ENCODE peak calls at places on chromosomes 6 and 20, in seven cellular contexts. One of them, this sample, is unnamed.
A peak's percentile ranks its signal among the peaks of the same experiment; 100 is the strongest.

GRCh38 chr6:119978274-119978889 is 628.8 kb upstream of the MAN1A1 start:
- DNase-seq in kidney: no peak
- DNase-seq in brain microvascular endothelial cell: peak; percentile 12
- DNase-seq in NB4: peak; percentile 8
- DNase-seq in HCT116: no peak
- DNase-seq in A549: no peak
- DNase-seq in fibroblast of mammary gland: peak; percentile 45
- DNase-seq in this sample: peak; percentile 58

GRCh38 chr6:37137201-37137880 is 32.6 kb upstream of the PIM1 start:
- DNase-seq in kidney: no peak
- DNase-seq in brain microvascular endothelial cell: peak; percentile 99
- DNase-seq in A549: peak; percentile 85
- DNase-seq in HCT116: peak; percentile 68
- DNase-seq in fibroblast of mammary gland: peak; percentile 98
- DNase-seq in NB4: no peak
- DNase-seq in this sample: peak; percentile 96

GRCh38 chr6:54194067-54194466 is 82.8 kb downstream of the MLIP start:
- DNase-seq in NB4: peak; percentile 36
- DNase-seq in A549: no peak
- DNase-seq in kidney: no peak
- DNase-seq in brain microvascular endothelial cell: peak; percentile 37
- DNase-seq in HCT116: peak; percentile 70
- DNase-seq in fibroblast of mammary gland: peak; percentile 56
- DNase-seq in this sample: peak; percentile 51

GRCh38 chr6:143620461-143620860 is 57.3 kb upstream of the PHACTR2 start:
- DNase-seq in brain microvascular endothelial cell: peak; percentile 10
- DNase-seq in HCT116: no peak
- DNase-seq in kidney: no peak
- DNase-seq in A549: no peak
- DNase-seq in fibroblast of mammary gland: peak; percentile 39
- DNase-seq in NB4: no peak
- DNase-seq in this sample: peak; percentile 57

GRCh38 chr6:93786474-93787330 is 367.3 kb upstream of the EPHA7 start:
- DNase-seq in brain microvascular endothelial cell: peak; percentile 69
- DNase-seq in A549: no peak
- DNase-seq in HCT116: no peak
- DNase-seq in fibroblast of mammary gland: peak; percentile 63
- DNase-seq in NB4: no peak
- DNase-seq in kidney: no peak
- DNase-seq in this sample: peak; percentile 33

GRCh38 chr20:63739129-63740069 is at the start of gene SLC2A4RG:
- DNase-seq in kidney: peak; percentile 94
- DNase-seq in HCT116: no peak
- DNase-seq in brain microvascular endothelial cell: no peak
- DNase-seq in NB4: peak; percentile 82
- DNase-seq in A549: peak; percentile 90
- DNase-seq in fibroblast of mammary gland: peak; percentile 57
- DNase-seq in this sample: peak; percentile 78

GRCh38 chr6:155317186-155317585 is 2.9 kb upstream of the TFB1M start:
- DNase-seq in fibroblast of mammary gland: peak; percentile 20
- DNase-seq in kidney: no peak
- DNase-seq in brain microvascular endothelial cell: no peak
- DNase-seq in NB4: no peak
- DNase-seq in A549: no peak
- DNase-seq in HCT116: no peak
- DNase-seq in this sample: peak; percentile 24

GRCh38 chr20:60882776-60883303 is 369.2 kb upstream of the CDH4 start:
- DNase-seq in HCT116: no peak
- DNase-seq in NB4: no peak
- DNase-seq in fibroblast of mammary gland: no peak
- DNase-seq in kidney: no peak
- DNase-seq in A549: no peak
- DNase-seq in brain microvascular endothelial cell: no peak
- DNase-seq in this sample: no peak

GRCh38 chr6:158057213-158057987 is 75.7 kb downstream of the SYNJ2 start:
- DNase-seq in HCT116: peak; percentile 90
- DNase-seq in fibroblast of mammary gland: peak; percentile 98
- DNase-seq in kidney: peak; percentile 63
- DNase-seq in NB4: peak; percentile 91
- DNase-seq in A549: peak; percentile 57
- DNase-seq in brain microvascular endothelial cell: peak; percentile 92
- DNase-seq in this sample: peak; percentile 95

GRCh38 chr6:106089981-106090380 is 3.8 kb downstream of the PRDM1 start:
- DNase-seq in A549: no peak
- DNase-seq in NB4: peak; percentile 71
- DNase-seq in brain microvascular endothelial cell: no peak
- DNase-seq in HCT116: no peak
- DNase-seq in fibroblast of mammary gland: peak; percentile 72
- DNase-seq in kidney: no peak
- DNase-seq in this sample: no peak

GRCh38 chr20:53253668-53254067 is 281.5 kb downstream of the TSHZ2 start:
- DNase-seq in brain microvascular endothelial cell: no peak
- DNase-seq in fibroblast of mammary gland: no peak
- DNase-seq in NB4: no peak
- DNase-seq in kidney: no peak
- DNase-seq in A549: no peak
- DNase-seq in HCT116: no peak
- DNase-seq in this sample: no peak
- TF ChIP-seq CTCF in brain microvascular endothelial cell: no peak
- TF ChIP-seq CTCF in fibroblast of mammary gland: no peak
- TF ChIP-seq CTCF in NB4: no peak
- TF ChIP-seq CTCF in kidney: no peak
- TF ChIP-seq CTCF in A549: no peak
- TF ChIP-seq CTCF in HCT116: no peak
- TF ChIP-seq CTCF in this sample: no peak

GRCh38 chr20:50309280-50309763 is 118.7 kb downstream of the CEBPB start:
- DNase-seq in kidney: no peak
- DNase-seq in brain microvascular endothelial cell: peak; percentile 65
- DNase-seq in NB4: no peak
- DNase-seq in A549: no peak
- DNase-seq in fibroblast of mammary gland: peak; percentile 78
- DNase-seq in HCT116: no peak
- DNase-seq in this sample: no peak
- H3K4me3 ChIP-seq in kidney: no peak overlapping the region
- H3K4me3 ChIP-seq in brain microvascular endothelial cell: no peak overlapping the region
- H3K4me3 ChIP-seq in NB4: no peak overlapping the region
- H3K4me3 ChIP-seq in A549: peak overlapping the region; percentile 29
- H3K4me3 ChIP-seq in fibroblast of mammary gland: no peak overlapping the region
- H3K4me3 ChIP-seq in HCT116: peak overlapping the region; percentile 59
- H3K4me3 ChIP-seq in this sample: peak overlapping the region; percentile 21

GRCh38 chr6:152078804-152079203 is 271.3 kb downstream of the ESR1 start:
- DNase-seq in brain microvascular endothelial cell: no peak
- DNase-seq in HCT116: no peak
- DNase-seq in kidney: no peak
- DNase-seq in NB4: no peak
- DNase-seq in fibroblast of mammary gland: no peak
- DNase-seq in A549: no peak
- DNase-seq in this sample: no peak
- TF ChIP-seq CTCF in brain microvascular endothelial cell: peak; percentile 23
- TF ChIP-seq CTCF in HCT116: no peak
- TF ChIP-seq CTCF in kidney: no peak
- TF ChIP-seq CTCF in NB4: peak; percentile 9
- TF ChIP-seq CTCF in fibroblast of mammary gland: no peak
- TF ChIP-seq CTCF in A549: no peak
- TF ChIP-seq CTCF in this sample: no peak

DNA sequence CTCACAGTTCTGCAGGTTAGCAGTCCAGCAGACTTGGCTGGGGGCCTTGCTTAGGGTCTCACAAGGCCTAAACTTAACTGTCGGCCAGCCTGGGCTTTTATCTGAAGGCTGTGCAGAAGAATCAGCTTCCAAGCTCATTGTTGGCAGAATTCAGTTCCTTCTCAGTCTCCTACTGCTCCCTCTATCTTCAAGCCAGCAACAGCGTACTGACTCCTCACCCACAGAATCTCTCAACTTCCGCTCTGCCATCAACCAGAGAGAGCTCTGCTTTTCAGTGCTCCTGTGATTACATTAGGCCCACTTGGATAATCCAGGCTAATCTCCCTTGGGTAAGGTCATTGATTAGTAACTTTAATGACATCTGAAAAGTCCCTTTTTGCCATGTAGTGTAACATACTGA is 30.2 kb upstream of the NHSL1 start:
- DNase-seq in fibroblast of mammary gland: no peak
- DNase-seq in brain microvascular endothelial cell: no peak
- DNase-seq in A549: no peak
- DNase-seq in NB4: no peak
- DNase-seq in kidney: no peak
- DNase-seq in HCT116: no peak
- DNase-seq in this sample: no peak
- H3K4me3 ChIP-seq in fibroblast of mammary gland: no peak overlapping the region
- H3K4me3 ChIP-seq in brain microvascular endothelial cell: no peak overlapping the region
- H3K4me3 ChIP-seq in A549: no peak overlapping the region
- H3K4me3 ChIP-seq in NB4: no peak overlapping the region
- H3K4me3 ChIP-seq in kidney: no peak overlapping the region
- H3K4me3 ChIP-seq in HCT116: no peak overlapping the region
- H3K4me3 ChIP-seq in this sample: no peak overlapping the region

GRCh38 chr6:1890987-1891386 is 281.3 kb downstream of the FOXC1 start:
- DNase-seq in HCT116: no peak
- DNase-seq in NB4: no peak
- DNase-seq in A549: no peak
- DNase-seq in fibroblast of mammary gland: no peak
- DNase-seq in kidney: no peak
- DNase-seq in brain microvascular endothelial cell: no peak
- DNase-seq in this sample: no peak

GRCh38 chr6:1894954-1895353 is 285.2 kb downstream of the FOXC1 start:
- DNase-seq in kidney: no peak
- DNase-seq in HCT116: no peak
- DNase-seq in NB4: no peak
- DNase-seq in brain microvascular endothelial cell: no peak
- DNase-seq in fibroblast of mammary gland: no peak
- DNase-seq in A549: no peak
- DNase-seq in this sample: no peak

GRCh38 chr6:1895721-1896120 is 286.0 kb downstream of the FOXC1 start:
- DNase-seq in NB4: no peak
- DNase-seq in A549: no peak
- DNase-seq in HCT116: no peak
- DNase-seq in brain microvascular endothelial cell: no peak
- DNase-seq in fibroblast of mammary gland: peak; percentile 20
- DNase-seq in kidney: no peak
- DNase-seq in this sample: no peak

GRCh38 chr6:1892716-1893115 is 283.0 kb downstream of the FOXC1 start:
- DNase-seq in HCT116: no peak
- DNase-seq in A549: no peak
- DNase-seq in kidney: no peak
- DNase-seq in brain microvascular endothelial cell: no peak
- DNase-seq in fibroblast of mammary gland: no peak
- DNase-seq in NB4: no peak
- DNase-seq in this sample: no peak

DNA sequence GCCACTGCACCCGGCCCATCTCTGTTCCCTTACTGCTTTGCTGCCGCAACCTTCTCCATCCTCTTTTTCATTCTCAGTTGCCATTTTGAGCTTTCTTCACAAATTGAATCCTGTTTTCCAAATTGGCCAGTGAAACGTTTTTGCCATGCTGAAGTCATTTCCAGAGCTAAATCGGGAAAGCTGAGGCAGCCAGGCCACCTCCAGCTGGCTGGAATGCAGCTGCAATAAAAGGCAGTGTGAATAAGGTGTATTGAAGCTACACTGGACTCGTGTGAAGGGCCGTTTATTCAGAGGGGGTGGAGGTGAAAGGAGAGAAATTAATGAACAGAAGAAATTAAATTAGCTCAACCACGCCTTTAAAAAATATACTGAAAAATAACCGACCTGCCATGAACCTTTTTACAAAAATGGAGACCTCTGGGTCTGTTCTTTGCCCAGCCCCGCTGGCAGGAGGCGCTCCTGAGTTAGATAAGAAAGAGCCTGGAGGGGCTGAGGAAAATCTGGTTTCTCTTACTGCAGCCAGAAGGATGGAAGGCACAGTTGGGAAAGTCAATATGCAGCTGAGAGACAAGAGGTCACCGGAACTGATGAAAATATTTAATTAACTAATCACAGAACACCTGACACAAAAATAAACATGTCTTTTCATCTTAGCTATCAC is 283.9 kb downstream of the FOXC1 start:
- DNase-seq in brain microvascular endothelial cell: no peak
- DNase-seq in A549: no peak
- DNase-seq in NB4: no peak
- DNase-seq in HCT116: no peak
- DNase-seq in kidney: no peak
- DNase-seq in fibroblast of mammary gland: no peak
- DNase-seq in this sample: peak; percentile 26
- TF ChIP-seq CTCF in brain microvascular endothelial cell: peak; percentile 43
- TF ChIP-seq CTCF in A549: peak; percentile 6
- TF ChIP-seq CTCF in NB4: peak; percentile 13
- TF ChIP-seq CTCF in HCT116: no peak
- TF ChIP-seq CTCF in kidney: no peak
- TF ChIP-seq CTCF in fibroblast of mammary gland: peak; percentile 12
- TF ChIP-seq CTCF in this sample: peak; percentile 49

GRCh38 chr20:44609511-44610312 is 27.3 kb downstream of the PKIG start:
- DNase-seq in NB4: peak; percentile 82
- DNase-seq in kidney: peak; percentile 95
- DNase-seq in HCT116: peak; percentile 76
- DNase-seq in brain microvascular endothelial cell: peak; percentile 77
- DNase-seq in A549: peak; percentile 95
- DNase-seq in fibroblast of mammary gland: peak; percentile 83
- DNase-seq in this sample: peak; percentile 75
- H3K4me3 ChIP-seq in NB4: no peak overlapping the region
- H3K4me3 ChIP-seq in kidney: peak overlapping the region; percentile 46
- H3K4me3 ChIP-seq in HCT116: peak overlapping the region; percentile 27
- H3K4me3 ChIP-seq in brain microvascular endothelial cell: peak overlapping the region; percentile 22
- H3K4me3 ChIP-seq in A549: peak overlapping the region; percentile 29
- H3K4me3 ChIP-seq in fibroblast of mammary gland: peak overlapping the region; percentile 3
- H3K4me3 ChIP-seq in this sample: no peak overlapping the region

This sample was measured in foreskin fibroblast.